ENCODE peak calls at places on chromosomes 11 and 22, in eight cellular contexts. V, S, Z, T, Q, A, U and Y are unnamed samples.
A peak's percentile ranks its signal among the peaks of the same experiment; 100 is the strongest.

GRCh38 chr11:2653930-2654739 is 45.7 kb downstream of the KCNQ1OT1 start:
- DNase-seq in V (no peak), S (no peak), Z (no peak), T (no peak), Q (no peak), A (no peak), U (no peak), Y (no peak)

GRCh38 chr11:14722507-14722906 is 78.9 kb downstream of the PDE3B start:
- DNase-seq in V (no peak), S (no peak), Z (no peak), T (no peak), Q (peak; percentile 1), A (no peak), U (no peak), Y (no peak)

GRCh38 chr11:2213384-2213842 is 41.8 kb upstream of the TH start:
- DNase-seq in V (peak; percentile 23), S (no peak), Z (no peak), T (no peak), Q (no peak), A (no peak), U (no peak), Y (no peak)

GRCh38 chr22:18968011-18968749 is 32.1 kb upstream of the PRODH start:
- DNase-seq in V (peak; percentile 26), S (no peak), Z (peak; percentile 44), T (no peak), Q (peak; percentile 40), A (no peak), U (peak; percentile 63), Y (peak; percentile 43)

GRCh38 chr22:50620861-50621490 is 7.0 kb downstream of the ARSA start:
- DNase-seq in V (no peak), S (no peak), Z (no peak), T (peak; percentile 66), Q (peak; percentile 19), A (peak; percentile 32), U (no peak), Y (no peak)

GRCh38 chr11:75077316-75077715 is 19.4 kb downstream of the OR2AT4 start:
- DNase-seq in V (no peak), S (no peak), Z (peak; percentile 50), T (no peak), Q (peak; percentile 56), A (no peak), U (no peak), Y (no peak)

GRCh38 chr22:31866918-31867317 is 77.4 kb upstream of the YWHAH start:
- DNase-seq in V (no peak), S (no peak), Z (no peak), T (no peak), Q (no peak), A (no peak), U (no peak), Y (no peak)

GRCh38 chr11:122226810-122227379 is 110.9 kb upstream of the BLID start:
- DNase-seq in V (no peak), S (no peak), Z (no peak), T (no peak), Q (no peak), A (no peak), U (no peak), Y (peak; percentile 70)

GRCh38 chr11:123537726-123538125 is 107.7 kb downstream of the GRAMD1B start:
- DNase-seq in V (no peak), S (no peak), Z (peak; percentile 35), T (no peak), Q (no peak), A (no peak), U (no peak), Y (no peak)

GRCh38 chr11:46914363-46914762 is 4.0 kb downstream of the LRP4 start:
- DNase-seq in V (no peak), S (no peak), Z (peak; percentile 60), T (no peak), Q (peak; percentile 25), A (no peak), U (no peak), Y (peak; percentile 82)

GRCh38 chr11:125102025-125102424 is 9.4 kb downstream of the TMEM218 start:
- DNase-seq in V (no peak), S (no peak), Z (no peak), T (no peak), Q (no peak), A (no peak), U (no peak), Y (no peak)

GRCh38 chr11:70079691-70080090 is 1.6 kb downstream of the ANO1 start:
- DNase-seq in V (no peak), S (no peak), Z (peak; percentile 27), T (no peak), Q (no peak), A (no peak), U (no peak), Y (no peak)

GRCh38 chr22:37697540-37697835 is 640 bp downstream of the TRIOBP start:
- DNase-seq in V (no peak), S (no peak), Z (no peak), T (no peak), Q (no peak), A (no peak), U (no peak), Y (no peak)

GRCh38 chr11:30017467-30017895 is 651 bp upstream of the KCNA4 start:
- DNase-seq in V (no peak), S (no peak), Z (no peak), T (peak; percentile 13), Q (no peak), A (no peak), U (no peak), Y (no peak)

GRCh38 chr22:44132724-44133123 is 48.0 kb upstream of the PARVG start:
- DNase-seq in V (no peak), S (no peak), Z (no peak), T (no peak), Q (no peak), A (no peak), U (no peak), Y (no peak)

GRCh38 chr11:11973361-11973800 is 35.0 kb downstream of the DKK3 start:
- DNase-seq in V (peak; percentile 32), S (no peak), Z (no peak), T (no peak), Q (peak; percentile 36), A (no peak), U (no peak), Y (peak; percentile 96)

GRCh38 chr22:31260474-31260856 is 31.8 kb downstream of the PIK3IP1 start:
- DNase-seq in V (no peak), S (no peak), Z (no peak), T (no peak), Q (no peak), A (no peak), U (no peak), Y (no peak)

GRCh38 chr22:46908641-46909107 is 146.2 kb downstream of the TBC1D22A start:
- DNase-seq in V (no peak), S (no peak), Z (no peak), T (no peak), Q (no peak), A (no peak), U (no peak), Y (no peak)

GRCh38 chr22:31488346-31488883 is 1.2 kb downstream of the EIF4ENIF1 start:
- DNase-seq in V (no peak), S (no peak), Z (no peak), T (peak; percentile 40), Q (no peak), A (no peak), U (no peak), Y (no peak)

GRCh38 chr11:78256962-78257361 is 68.2 kb downstream of the USP35 start:
- DNase-seq in V (peak; percentile 70), S (no peak), Z (peak; percentile 30), T (no peak), Q (peak; percentile 88), A (no peak), U (no peak), Y (peak; percentile 81)

GRCh38 chr11:19502691-19503253 is 209.9 kb upstream of the NAV2 start:
- DNase-seq in V (no peak), S (no peak), Z (no peak), T (no peak), Q (no peak), A (no peak), U (no peak), Y (no peak)

GRCh38 chr22:45887202-45888131 is 89.5 kb downstream of the WNT7B start:
- DNase-seq in V (peak; percentile 89), S (no peak), Z (peak; percentile 78), T (no peak), Q (no peak), A (no peak), U (no peak), Y (no peak)

GRCh38 chr22:42929838-42930155 is 72.7 kb upstream of the ARFGAP3 start:
- DNase-seq in V (no peak), S (no peak), Z (no peak), T (no peak), Q (no peak), A (no peak), U (no peak), Y (peak; percentile 28)

GRCh38 chr11:115652501-115652900 is 148.3 kb upstream of the CADM1 start:
- DNase-seq in V (no peak), S (no peak), Z (no peak), T (no peak), Q (no peak), A (no peak), U (no peak), Y (no peak)

GRCh38 chr11:26198697-26199096 is 133.2 kb upstream of the ANO3 start:
- DNase-seq in V (no peak), S (no peak), Z (no peak), T (no peak), Q (no peak), A (no peak), U (no peak), Y (no peak)

GRCh38 chr11:47355283-47356128 is 3.0 kb upstream of the MYBPC3 start:
- DNase-seq in V (peak; percentile 94), S (peak; percentile 98), Z (peak; percentile 94), T (no peak), Q (peak; percentile 94), A (peak; percentile 79), U (peak; percentile 98), Y (peak; percentile 89)

GRCh38 chr11:112784323-112785073 is 176.7 kb upstream of the NCAM1 start:
- DNase-seq in V (peak; percentile 22), S (peak; percentile 33), Z (no peak), T (no peak), Q (peak; percentile 5), A (no peak), U (no peak), Y (peak; percentile 46)

GRCh38 chr22:35220221-35220620 is 37.1 kb upstream of the HMGXB4 start:
- DNase-seq in V (no peak), S (no peak), Z (no peak), T (no peak), Q (no peak), A (no peak), U (no peak), Y (peak; percentile 13)

GRCh38 chr22:32206774-32207758 is 2.2 kb upstream of the RFPL2 start:
- DNase-seq in V (peak; percentile 54), S (peak; percentile 55), Z (peak; percentile 49), T (no peak), Q (peak; percentile 40), A (peak; percentile 4), U (no peak), Y (peak; percentile 21)

GRCh38 chr11:10797561-10797960 is 11.2 kb downstream of the EIF4G2 start:
- DNase-seq in V (no peak), S (no peak), Z (no peak), T (no peak), Q (no peak), A (no peak), U (no peak), Y (no peak)

GRCh38 chr22:38069372-38070249 is 12.4 kb downstream of the PICK1 start:
- DNase-seq in V (peak; percentile 34), S (no peak), Z (no peak), T (no peak), Q (peak; percentile 69), A (no peak), U (peak; percentile 57), Y (peak; percentile 86)

GRCh38 chr22:44261861-44262595 is 50.7 kb downstream of the SHISAL1 start:
- DNase-seq in V (no peak), S (peak; percentile 42), Z (no peak), T (no peak), Q (no peak), A (peak; percentile 33), U (no peak), Y (no peak)

GRCh38 chr11:73072935-73073481 is 69.1 kb downstream of the FCHSD2 start:
- DNase-seq in V (peak; percentile 39), S (no peak), Z (peak; percentile 38), T (peak; percentile 27), Q (peak; percentile 64), A (peak; percentile 18), U (no peak), Y (peak; percentile 37)

GRCh38 chr11:119382101-119382500 is 611 bp upstream of the USP2 start:
- DNase-seq in V (no peak), S (no peak), Z (no peak), T (peak; percentile 4), Q (no peak), A (no peak), U (no peak), Y (no peak)